ENCODE peak calls at places on chromosomes 4 and X, in six cellular contexts. One of them, this sample, is unnamed.
A peak's percentile ranks its signal among the peaks of the same experiment; 100 is the strongest.

GRCh38 chr4:143559757-143560147 is 46.2 kb downstream of the SMARCA5 start:
- DNase-seq in breast epithelium: no peak
- DNase-seq in Calu3: no peak
- DNase-seq in AG09319: no peak
- DNase-seq in ACHN: no peak
- DNase-seq in stimulated activated CD4-positive, alpha-beta T cell treated with anti-CD3 and anti-CD28 coated beads, TNF-alpha, amount 100 ng/mL, for 48 hours: peak; percentile 26
- DNase-seq in this sample: no peak

GRCh38 chr4:5664778-5665177 is 43.6 kb downstream of the EVC2 start:
- DNase-seq in stimulated activated CD4-positive, alpha-beta T cell treated with anti-CD3 and anti-CD28 coated beads, TNF-alpha, amount 100 ng/mL, for 48 hours: no peak
- DNase-seq in AG09319: no peak
- DNase-seq in ACHN: no peak
- DNase-seq in Calu3: no peak
- DNase-seq in breast epithelium: no peak
- DNase-seq in this sample: no peak

GRCh38 chr4:181998588-181998987 is 244.6 kb upstream of the TENM3 start:
- DNase-seq in stimulated activated CD4-positive, alpha-beta T cell treated with anti-CD3 and anti-CD28 coated beads, TNF-alpha, amount 100 ng/mL, for 48 hours: no peak
- DNase-seq in breast epithelium: no peak
- DNase-seq in AG09319: no peak
- DNase-seq in Calu3: no peak
- DNase-seq in ACHN: no peak
- DNase-seq in this sample: no peak

GRCh38 chrX:51955200-51955599 is 61.8 kb downstream of the MAGED1 start:
- DNase-seq in AG09319: no peak
- DNase-seq in ACHN: no peak
- DNase-seq in breast epithelium: no peak
- DNase-seq in stimulated activated CD4-positive, alpha-beta T cell treated with anti-CD3 and anti-CD28 coated beads, TNF-alpha, amount 100 ng/mL, for 48 hours: no peak
- DNase-seq in Calu3: no peak
- DNase-seq in this sample: no peak

GRCh38 chr4:71713611-71714203 is 70.2 kb downstream of the GC start:
- DNase-seq in stimulated activated CD4-positive, alpha-beta T cell treated with anti-CD3 and anti-CD28 coated beads, TNF-alpha, amount 100 ng/mL, for 48 hours: no peak
- DNase-seq in Calu3: no peak
- DNase-seq in ACHN: peak; percentile 54
- DNase-seq in breast epithelium: no peak
- DNase-seq in AG09319: peak; percentile 37
- DNase-seq in this sample: peak; percentile 49

GRCh38 chr4:140611854-140612253 is 43.1 kb upstream of the UCP1 start:
- DNase-seq in Calu3: no peak
- DNase-seq in AG09319: no peak
- DNase-seq in stimulated activated CD4-positive, alpha-beta T cell treated with anti-CD3 and anti-CD28 coated beads, TNF-alpha, amount 100 ng/mL, for 48 hours: no peak
- DNase-seq in breast epithelium: no peak
- DNase-seq in ACHN: no peak
- DNase-seq in this sample: no peak

GRCh38 chrX:78595901-78596502 is 63.1 kb downstream of the RTL3 start:
- DNase-seq in stimulated activated CD4-positive, alpha-beta T cell treated with anti-CD3 and anti-CD28 coated beads, TNF-alpha, amount 100 ng/mL, for 48 hours: no peak
- DNase-seq in Calu3: no peak
- DNase-seq in ACHN: peak; percentile 13
- DNase-seq in breast epithelium: no peak
- DNase-seq in AG09319: no peak
- DNase-seq in this sample: no peak

GRCh38 chrX:17459008-17459407 is 84.0 kb downstream of the NHS start:
- DNase-seq in AG09319: peak; percentile 88
- DNase-seq in stimulated activated CD4-positive, alpha-beta T cell treated with anti-CD3 and anti-CD28 coated beads, TNF-alpha, amount 100 ng/mL, for 48 hours: no peak
- DNase-seq in ACHN: no peak
- DNase-seq in Calu3: no peak
- DNase-seq in breast epithelium: no peak
- DNase-seq in this sample: no peak

This sample was measured in LoVo.